ENCODE peak calls at places on chromosomes 11 and 22, in seven cellular contexts. Z is Peyer's patch, H is cardiac fibroblast, K is tibial artery, L is fibroblast of the aortic adventitia, X is psoas muscle, J is coronary artery. F is an unnamed sample.

GRCh38 chr11:45737056-45737455 is 67.9 kb upstream of the SLC35C1 start:
- DNase-seq in Z (no peak), K (no peak), L (peak; percentile 5), H (no peak), J (no peak), X (no peak), F (no peak)

GRCh38 chr11:63489879-63490278 is 1.1 kb downstream of the PLAAT5 start:
- DNase-seq in L (peak; percentile 41), H (peak; percentile 54), Z (no peak), K (no peak), X (no peak), J (no peak), F (no peak)

GRCh38 chr11:206516-207212 is 535 bp downstream of the BET1L start:
- DNase-seq in L (peak; percentile 22), Z (peak; percentile 72), H (no peak), K (no peak), J (peak; percentile 83), X (no peak), F (peak; percentile 45)

GRCh38 chr11:31810779-31811647 is at the start of gene PAX6:
- DNase-seq in J (no peak), L (peak; percentile 45), Z (no peak), H (peak; percentile 36), X (no peak), K (no peak), F (peak; percentile 51)

GRCh38 chr11:2795491-2795991 is 90.0 kb downstream of the CDKN1C start:
- DNase-seq in H (no peak), Z (no peak), X (peak; percentile 10), L (no peak), J (peak; percentile 65), K (peak; percentile 16), F (no peak)

GRCh38 chr11:46895821-46896220 is 22.5 kb downstream of the LRP4 start:
- DNase-seq in K (no peak), H (peak; percentile 35), X (peak; percentile 66), L (no peak), J (no peak), Z (no peak), F (no peak)

GRCh38 chr11:120958185-120958584 is 65.7 kb upstream of the TBCEL start:
- DNase-seq in Z (no peak), L (no peak), J (no peak), H (no peak), X (no peak), K (no peak), F (no peak)

GRCh38 chr11:123640677-123641494 is 13.5 kb downstream of the SCN3B start:
- DNase-seq in Z (peak; percentile 69), H (peak; percentile 51), X (peak; percentile 42), K (no peak), J (no peak), L (peak; percentile 45), F (peak; percentile 30)

DNA sequence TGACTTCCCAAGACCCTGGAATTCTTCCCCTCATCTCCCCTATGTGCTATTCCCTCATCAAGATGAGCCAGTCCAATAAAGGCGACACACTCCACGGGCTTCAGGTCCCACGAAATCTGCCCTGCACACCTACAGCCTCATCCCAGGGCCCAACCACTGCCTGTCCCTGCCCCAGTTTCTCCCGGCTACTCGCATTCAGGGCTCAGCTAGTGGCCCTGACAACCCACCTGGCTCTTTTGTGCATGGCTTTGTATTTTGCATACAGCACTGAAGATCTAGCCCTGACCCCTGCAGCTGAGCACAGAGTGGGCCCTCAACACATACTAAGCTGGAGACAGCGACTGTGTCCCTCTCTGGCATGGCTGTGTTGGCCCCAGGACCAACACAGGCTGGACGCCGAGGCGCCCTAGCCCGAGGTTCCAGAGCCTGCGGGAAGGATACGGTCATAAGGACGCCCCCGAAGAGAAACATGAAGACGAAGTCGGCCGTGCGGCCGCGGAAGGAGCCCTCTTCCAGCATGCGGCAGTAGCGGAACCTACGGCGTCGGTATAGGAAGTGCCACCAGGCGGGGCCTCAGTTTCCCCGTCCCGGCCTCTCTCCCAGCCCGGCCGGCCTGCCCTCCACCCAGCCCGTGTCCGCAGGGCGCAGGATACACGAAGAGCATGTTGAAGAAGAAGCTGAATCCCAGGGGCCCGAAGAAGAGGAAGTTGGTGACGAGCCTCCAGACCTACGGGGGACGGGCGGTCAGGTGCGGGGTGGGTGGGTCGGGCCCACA is 708 bp downstream of the DERL3 start:
- DNase-seq in Z (no peak), L (no peak), K (no peak), H (no peak), J (no peak), X (peak; percentile 9), F (no peak)
- H3K4me3 ChIP-seq in Z (peak overlapping the region; percentile 65), L (no peak overlapping the region), K (peak overlapping the region; percentile 56), H (peak overlapping the region; percentile 24), J (peak overlapping the region; percentile 79), X (peak overlapping the region; percentile 60), F (peak overlapping the region; percentile 77)

DNA sequence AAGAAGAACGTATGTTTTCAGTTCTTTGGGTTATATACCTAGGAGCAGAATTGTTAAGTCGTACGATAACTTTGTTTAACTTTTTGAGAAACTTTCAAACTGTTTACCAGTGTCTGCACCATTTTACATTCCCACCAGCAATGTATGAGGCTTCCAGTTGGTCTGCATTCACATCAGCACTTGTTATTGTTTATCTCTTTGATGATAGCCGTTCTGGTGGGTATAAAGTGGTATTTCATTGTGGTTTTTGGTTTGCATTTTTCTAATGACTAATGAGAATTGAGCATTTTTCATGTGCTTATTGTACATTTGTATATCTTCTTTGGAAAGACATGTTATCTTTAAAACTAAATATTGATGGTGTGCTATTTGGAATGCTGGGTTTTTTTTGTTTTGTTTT is 59.8 kb downstream of the KDM2A start:
- DNase-seq in X (no peak), Z (no peak), J (no peak), K (no peak), H (no peak), L (no peak), F (no peak)
- TF ChIP-seq CTCF in X (no peak), Z (no peak), J (no peak), K (no peak), H (no peak), L (no peak), F (no peak)

GRCh38 chr11:13338437-13339069 is 61.0 kb downstream of the BMAL1 start:
- DNase-seq in L (peak; percentile 70), K (no peak), Z (no peak), X (no peak), H (peak; percentile 50), J (no peak), F (no peak)
- H3K4me3 ChIP-seq in L (peak overlapping the region; percentile 54), K (peak overlapping the region; percentile 43), Z (no peak overlapping the region), X (peak overlapping the region; percentile 46), H (peak overlapping the region; percentile 37), J (peak overlapping the region; percentile 66), F (no peak overlapping the region)

GRCh38 chr11:8092587-8093424 is 11.8 kb downstream of the TUB start:
- DNase-seq in J (peak; percentile 72), Z (peak; percentile 79), L (peak; percentile 77), X (peak; percentile 56), H (peak; percentile 77), K (peak; percentile 60), F (no peak)
- TF ChIP-seq CTCF in J (no peak), Z (peak; percentile 38), L (peak; percentile 84), X (peak; percentile 51), H (peak; percentile 85), K (peak; percentile 51), F (peak; percentile 80)

F was measured in GM06990.